ENCODE peak calls at places on chromosomes 1 and 21, in six cellular contexts. R is IMR-90, H is K562, F is trophoblast cell, B is mesendoderm, I is fibroblast of lung. O is an unnamed sample.

GRCh38 chr1:40901886-40902633 is 39.9 kb upstream of the CITED4 start:
- DNase-seq in R (peak; percentile 77), I (peak; percentile 70), B (peak; percentile 26), F (peak; percentile 67), H (no peak), O (peak; percentile 55)

GRCh38 chr1:59673575-59674467 is 140.9 kb upstream of the HOOK1 start:
- DNase-seq in H (no peak), F (peak; percentile 27), I (no peak), R (no peak), B (no peak), O (no peak)

GRCh38 chr1:111948209-111949131 is 41.0 kb downstream of the KCND3 start:
- DNase-seq in I (no peak), B (peak; percentile 89), H (no peak), R (no peak), F (no peak), O (peak; percentile 9)

GRCh38 chr1:200081982-200082272 is 54.4 kb downstream of the NR5A2 start:
- DNase-seq in R (no peak), B (peak; percentile 10), F (no peak), I (no peak), H (no peak), O (no peak)

GRCh38 chr21:45255381-45256020 is 32.2 kb downstream of the POFUT2 start:
- DNase-seq in H (peak; percentile 59), R (no peak), B (no peak), I (no peak), F (no peak), O (no peak)

GRCh38 chr1:46215504-46215903 is 12.4 kb downstream of the LURAP1 start:
- DNase-seq in B (no peak), R (no peak), H (no peak), F (no peak), I (no peak), O (no peak)

GRCh38 chr1:213123532-213123931 is 72.5 kb downstream of the RPS6KC1 start:
- DNase-seq in I (peak; percentile 47), F (peak; percentile 33), B (no peak), H (peak; percentile 31), R (peak; percentile 70), O (peak; percentile 77)

GRCh38 chr1:14181191-14181793 is 417.2 kb upstream of the KAZN start:
- DNase-seq in F (no peak), I (no peak), R (no peak), B (no peak), H (no peak), O (peak; percentile 30)

GRCh38 chr1:206708058-206708457 is 23.4 kb downstream of the MAPKAPK2 start:
- DNase-seq in B (no peak), I (no peak), R (no peak), F (no peak), H (peak; percentile 42), O (no peak)

GRCh38 chr1:215682232-215682631 is 115.1 kb downstream of the KCTD3 start:
- DNase-seq in I (no peak), B (no peak), F (no peak), R (peak; percentile 33), H (no peak), O (no peak)

GRCh38 chr1:112715264-112716053 is at the start of gene PPM1J:
- DNase-seq in F (peak; percentile 96), R (peak; percentile 83), B (peak; percentile 98), H (peak; percentile 99), I (peak; percentile 89), O (peak; percentile 71)

GRCh38 chr1:190649553-190649952 is 171.9 kb upstream of the BRINP3 start:
- DNase-seq in H (no peak), I (no peak), R (no peak), B (no peak), F (no peak), O (no peak)

GRCh38 chr1:174023438-174023837 is 1.3 kb upstream of the RC3H1 start:
- DNase-seq in R (peak; percentile 50), H (peak; percentile 57), I (no peak), F (no peak), B (peak; percentile 98), O (no peak)

GRCh38 chr1:61426254-61426653 is 298.7 kb downstream of the TM2D1 start:
- DNase-seq in R (no peak), I (no peak), B (no peak), H (no peak), F (no peak), O (no peak)

GRCh38 chr1:87648720-87649119 is 320.0 kb downstream of the LMO4 start:
- DNase-seq in H (no peak), F (no peak), B (no peak), I (no peak), R (no peak), O (no peak)

GRCh38 chr1:160776178-160776577 is 19.8 kb upstream of the LY9 start:
- DNase-seq in B (peak; percentile 5), I (no peak), F (no peak), H (no peak), R (no peak), O (no peak)

GRCh38 chr21:28263974-28264373 is 728.7 kb downstream of the LTN1 start:
- DNase-seq in R (no peak), F (no peak), I (no peak), H (no peak), B (no peak), O (no peak)

GRCh38 chr1:96080925-96081324 is 640.7 kb upstream of the PTBP2 start:
- DNase-seq in F (no peak), I (peak; percentile 23), B (peak; percentile 55), H (no peak), R (peak; percentile 16), O (no peak)

GRCh38 chr1:109927908-109928307 is 17.3 kb downstream of the CSF1 start:
- DNase-seq in I (peak; percentile 97), H (no peak), R (peak; percentile 76), F (no peak), B (no peak), O (peak; percentile 57)

GRCh38 chr1:71738256-71738655 is 544.1 kb downstream of the NEGR1 start:
- DNase-seq in R (no peak), F (no peak), B (no peak), I (no peak), H (no peak), O (no peak)

GRCh38 chr1:203308205-203309114 is 3.1 kb downstream of the BTG2 start:
- DNase-seq in B (peak; percentile 30), I (no peak), F (no peak), H (no peak), R (no peak), O (no peak)

GRCh38 chr1:191350938-191351337 is 807.3 kb upstream of the RGS18 start:
- DNase-seq in B (peak; percentile 15), H (no peak), F (no peak), I (no peak), R (no peak), O (no peak)

GRCh38 chr1:240784776-240785175 is 172.8 kb upstream of the GREM2 start:
- DNase-seq in I (no peak), F (no peak), H (no peak), B (no peak), R (peak; percentile 45), O (no peak)

GRCh38 chr1:162562452-162562828 is 918 bp downstream of the UAP1 start:
- DNase-seq in B (peak; percentile 4), F (peak; percentile 34), H (peak; percentile 62), I (peak; percentile 67), R (peak; percentile 65), O (peak; percentile 62)

GRCh38 chr21:36892201-36892600 is 74.3 kb downstream of the HLCS start:
- DNase-seq in H (no peak), I (no peak), R (no peak), F (no peak), B (no peak), O (no peak)

GRCh38 chr1:246784621-246785535 is 60.7 kb downstream of the SCCPDH start:
- DNase-seq in F (no peak), H (no peak), B (no peak), I (peak; percentile 56), R (peak; percentile 47), O (peak; percentile 6)

GRCh38 chr1:230922620-230923019 is 54.3 kb upstream of the C1orf198 start:
- DNase-seq in I (no peak), H (peak; percentile 20), F (no peak), R (no peak), B (peak; percentile 40), O (no peak)

GRCh38 chr1:41282679-41283317 is 40.7 kb upstream of the SCMH1 start:
- DNase-seq in H (peak; percentile 52), R (peak; percentile 13), I (peak; percentile 15), F (no peak), B (peak; percentile 40), O (peak; percentile 8)

GRCh38 chr1:143736562-143736961 is 235.2 kb downstream of the FAM72C start:
- DNase-seq in B (no peak), I (no peak), F (no peak), H (no peak), R (no peak), O (no peak)

DNA sequence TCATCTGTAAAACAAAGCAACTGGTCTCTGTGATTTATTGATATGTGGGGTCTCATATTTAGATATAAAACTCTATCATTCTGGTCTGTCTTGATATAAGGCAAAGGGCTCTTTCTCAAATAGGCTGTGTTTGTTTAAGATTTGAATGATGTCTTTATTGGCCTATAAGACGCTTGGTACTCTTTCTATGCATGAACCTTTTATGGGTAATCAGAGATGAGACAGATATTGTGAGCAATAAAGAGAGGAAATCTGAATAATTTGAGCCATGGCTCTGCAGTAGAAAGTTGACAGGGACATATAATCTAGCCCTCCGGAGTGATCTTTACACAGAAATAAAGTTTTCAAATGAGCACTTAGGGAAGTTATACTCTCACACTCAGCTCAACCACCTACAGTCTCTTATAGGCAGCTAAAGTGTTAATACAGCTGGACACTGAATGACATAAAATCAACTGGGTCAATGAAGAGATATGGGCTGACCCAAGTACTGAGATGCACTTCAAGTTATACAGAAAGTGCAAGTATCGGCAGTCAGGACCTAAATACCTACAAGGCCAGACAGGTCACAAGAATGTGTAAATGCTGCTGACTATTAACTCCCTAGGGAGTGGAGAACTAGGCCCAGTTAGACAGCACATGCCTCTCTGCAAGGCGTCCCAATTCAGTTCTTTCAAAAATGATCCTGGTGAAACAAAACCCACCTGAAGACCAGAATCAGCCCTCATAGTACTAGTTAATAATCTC is 111.0 kb downstream of the PTPN14 start:
- DNase-seq in R (no peak), F (peak; percentile 76), B (peak; percentile 93), I (no peak), H (no peak), O (no peak)
- H3K9ac ChIP-seq in R (no peak overlapping the region), F (no peak overlapping the region), B (no peak overlapping the region), I (no peak overlapping the region), H (no peak overlapping the region), O (peak overlapping the region; percentile 41)

GRCh38 chr21:31873275-31873695 is 465 bp downstream of the HUNK start:
- DNase-seq in B (peak; percentile 47), R (no peak), F (no peak), I (no peak), H (no peak), O (no peak)
- H3K9ac ChIP-seq in B (peak overlapping the region; percentile 93), R (peak overlapping the region; percentile 20), F (no peak overlapping the region), I (no peak overlapping the region), H (no peak overlapping the region), O (no peak overlapping the region)

DNA sequence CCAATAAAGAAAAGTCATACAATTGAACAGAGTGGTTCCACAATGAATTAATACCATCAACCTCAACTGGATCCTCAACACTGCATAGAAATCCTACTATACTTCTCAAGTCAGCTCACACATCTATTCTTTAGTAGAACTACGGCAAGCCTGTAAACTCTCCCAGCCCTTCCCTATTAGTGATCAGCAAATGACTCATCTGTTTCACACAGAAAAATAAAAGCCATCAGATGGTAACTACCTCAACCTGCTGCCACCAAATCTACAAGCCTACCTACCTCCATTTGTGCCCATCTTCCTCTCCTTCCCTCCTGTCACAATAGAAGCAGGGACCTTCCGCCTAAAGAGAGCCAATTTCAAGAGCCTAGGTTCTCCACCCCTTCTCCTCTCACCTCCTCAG is 63.6 kb downstream of the DMAP1 start:
- DNase-seq in F (no peak), R (peak; percentile 26), H (no peak), I (no peak), B (no peak), O (peak; percentile 7)
- H3K9ac ChIP-seq in F (no peak overlapping the region), R (no peak overlapping the region), H (no peak overlapping the region), I (no peak overlapping the region), B (no peak overlapping the region), O (no peak overlapping the region)

GRCh38 chr1:217138173-217138838 is 415.1 kb upstream of the ESRRG start:
- DNase-seq in B (peak; percentile 23), F (no peak), R (no peak), H (no peak), I (no peak), O (no peak)
- H3K9ac ChIP-seq in B (no peak overlapping the region), F (no peak overlapping the region), R (no peak overlapping the region), H (no peak overlapping the region), I (no peak overlapping the region), O (no peak overlapping the region)

O was measured in astrocyte.